ENCODE peak calls at places on chromosomes 1 and 21, in eight cellular contexts. O is aorta, B is MM.1S, V is tibial artery, M is adrenal gland, L is fibroblast of lung, Y is ovary, U is neuronal stem cell. T is an unnamed sample. For H3K27me3, the result is how much of the 10 kb centered on the place peaks cover.

GRCh38 chr21:43369124-43369523 is 57.8 kb downstream of the SIK1 start:
- DNase-seq in O (no peak), B (no peak), V (no peak), M (peak), L (peak), Y (peak), U (no peak), T (no peak)

GRCh38 chr1:27403065-27403726 is 10.8 kb downstream of the GPR3 start:
- DNase-seq in O (peak), B (no peak), V (peak), M (no peak), L (peak), Y (peak), U (no peak), T (peak)

GRCh38 chr21:38766987-38767722 is 38.6 kb upstream of the ETS2 start:
- DNase-seq in O (no peak), B (peak), V (no peak), M (no peak), L (no peak), Y (no peak), U (no peak), T (no peak)

GRCh38 chr1:166354411-166354810 is 187.6 kb upstream of the FAM78B start:
- DNase-seq in O (no peak), B (no peak), V (no peak), M (no peak), L (no peak), Y (no peak), U (peak), T (peak)

GRCh38 chr1:207867136-207868081 is 43.5 kb downstream of the CD34 start:
- DNase-seq in O (no peak), B (peak), V (peak), M (peak), L (no peak), Y (peak), U (no peak), T (peak)

GRCh38 chr1:164613176-164613575 is 54.2 kb downstream of the PBX1 start:
- DNase-seq in O (no peak), B (no peak), V (no peak), M (no peak), L (peak), Y (no peak), U (no peak), T (no peak)

GRCh38 chr21:42615924-42616323 is 37.5 kb upstream of the PDE9A start:
- DNase-seq in O (no peak), B (no peak), V (no peak), M (no peak), L (no peak), Y (no peak), U (no peak), T (no peak)

GRCh38 chr1:186112280-186112679 is 262.8 kb downstream of the TPR start:
- DNase-seq in O (no peak), B (no peak), V (no peak), M (no peak), L (no peak), Y (no peak), U (no peak), T (peak)

GRCh38 chr1:14627608-14628489 is 29.4 kb downstream of the KAZN start:
- DNase-seq in O (no peak), B (no peak), V (no peak), M (no peak), L (no peak), Y (no peak), U (no peak), T (no peak)

GRCh38 chr1:227428803-227429202 is 110.5 kb upstream of the CDC42BPA start:
- DNase-seq in O (no peak), B (no peak), V (no peak), M (no peak), L (peak), Y (no peak), U (no peak), T (no peak)

GRCh38 chr1:174445351-174445750 is 2.4 kb upstream of the GPR52 start:
- DNase-seq in O (no peak), B (no peak), V (no peak), M (no peak), L (no peak), Y (no peak), U (no peak), T (no peak)

GRCh38 chr21:35852820-35853219 is 207.5 kb downstream of the SETD4 start:
- DNase-seq in O (no peak), B (no peak), V (no peak), M (no peak), L (no peak), Y (no peak), U (no peak), T (no peak)

GRCh38 chr21:35635261-35635660 is 425.1 kb downstream of the SETD4 start:
- DNase-seq in O (no peak), B (no peak), V (no peak), M (no peak), L (peak), Y (no peak), U (no peak), T (no peak)

GRCh38 chr1:33268927-33269610 is 12.8 kb downstream of the ZNF362 start:
- DNase-seq in O (peak), B (no peak), V (no peak), M (no peak), L (no peak), Y (no peak), U (no peak), T (no peak)

GRCh38 chr1:244171241-244171985 is 120.3 kb downstream of the ZBTB18 start:
- DNase-seq in O (no peak), B (no peak), V (no peak), M (no peak), L (no peak), Y (no peak), U (no peak), T (no peak)

GRCh38 chr1:15975358-15975804 is 520 bp downstream of the ZBTB17 start:
- DNase-seq in O (peak), B (peak), V (no peak), M (peak), L (peak), Y (no peak), U (no peak), T (peak)

GRCh38 chr1:205449750-205450443 is 5.9 kb downstream of the BLACAT1 start:
- DNase-seq in O (no peak), B (no peak), V (no peak), M (no peak), L (peak), Y (no peak), U (no peak), T (peak)

GRCh38 chr1:15835205-15835740 is 12.2 kb upstream of the SPEN start:
- DNase-seq in O (no peak), B (no peak), V (no peak), M (no peak), L (no peak), Y (no peak), U (no peak), T (no peak)

GRCh38 chr1:68372487-68372886 is 77.3 kb downstream of the RPE65 start:
- DNase-seq in O (no peak), B (no peak), V (no peak), M (no peak), L (no peak), Y (no peak), U (no peak), T (peak)

GRCh38 chr1:53326598-53327182 is 1.2 kb downstream of the LRP8 start:
- DNase-seq in O (peak), B (peak), V (no peak), M (peak), L (no peak), Y (peak), U (peak), T (peak)

GRCh38 chr21:43367296-43367695 is 59.6 kb downstream of the SIK1 start:
- DNase-seq in O (no peak), B (no peak), V (no peak), M (no peak), L (no peak), Y (peak), U (no peak), T (no peak)

GRCh38 chr21:32329331-32329730 is 30.7 kb downstream of the MRAP start:
- DNase-seq in O (no peak), B (no peak), V (peak), M (peak), L (peak), Y (no peak), U (no peak), T (no peak)
- H3K4me3 ChIP-seq in O (no peak), B (no peak), V (no peak), M (no peak), L (no peak), Y (no peak), U (no peak), T (no peak)

GRCh38 chr1:236688705-236689104 is 2.4 kb downstream of the ACTN2 start:
- DNase-seq in O (no peak), B (no peak), V (no peak), M (no peak), L (no peak), Y (no peak), U (no peak), T (no peak)
- H3K27me3 ChIP-seq in O (under half), B (under half), V (under half), M (under half), L (under half), Y (under half), U (under half), T (under half)

GRCh38 chr1:169968174-169968573 is 74.5 kb upstream of the SCYL3 start:
- DNase-seq in O (no peak), B (no peak), V (no peak), M (no peak), L (no peak), Y (no peak), U (no peak), T (no peak)

GRCh38 chr1:169974067-169974466 is 80.4 kb upstream of the SCYL3 start:
- DNase-seq in O (no peak), B (no peak), V (no peak), M (no peak), L (no peak), Y (no peak), U (no peak), T (no peak)

GRCh38 chr1:169964206-169964605 is 70.5 kb upstream of the SCYL3 start:
- DNase-seq in O (no peak), B (no peak), V (no peak), M (no peak), L (no peak), Y (no peak), U (no peak), T (no peak)

GRCh38 chr1:169970114-169970513 is 76.4 kb upstream of the SCYL3 start:
- DNase-seq in O (no peak), B (peak), V (no peak), M (no peak), L (no peak), Y (no peak), U (no peak), T (no peak)
- H3K4me3 ChIP-seq in O (no peak), B (no peak), V (no peak), M (no peak), L (no peak), Y (no peak), U (no peak), T (no peak)

DNA sequence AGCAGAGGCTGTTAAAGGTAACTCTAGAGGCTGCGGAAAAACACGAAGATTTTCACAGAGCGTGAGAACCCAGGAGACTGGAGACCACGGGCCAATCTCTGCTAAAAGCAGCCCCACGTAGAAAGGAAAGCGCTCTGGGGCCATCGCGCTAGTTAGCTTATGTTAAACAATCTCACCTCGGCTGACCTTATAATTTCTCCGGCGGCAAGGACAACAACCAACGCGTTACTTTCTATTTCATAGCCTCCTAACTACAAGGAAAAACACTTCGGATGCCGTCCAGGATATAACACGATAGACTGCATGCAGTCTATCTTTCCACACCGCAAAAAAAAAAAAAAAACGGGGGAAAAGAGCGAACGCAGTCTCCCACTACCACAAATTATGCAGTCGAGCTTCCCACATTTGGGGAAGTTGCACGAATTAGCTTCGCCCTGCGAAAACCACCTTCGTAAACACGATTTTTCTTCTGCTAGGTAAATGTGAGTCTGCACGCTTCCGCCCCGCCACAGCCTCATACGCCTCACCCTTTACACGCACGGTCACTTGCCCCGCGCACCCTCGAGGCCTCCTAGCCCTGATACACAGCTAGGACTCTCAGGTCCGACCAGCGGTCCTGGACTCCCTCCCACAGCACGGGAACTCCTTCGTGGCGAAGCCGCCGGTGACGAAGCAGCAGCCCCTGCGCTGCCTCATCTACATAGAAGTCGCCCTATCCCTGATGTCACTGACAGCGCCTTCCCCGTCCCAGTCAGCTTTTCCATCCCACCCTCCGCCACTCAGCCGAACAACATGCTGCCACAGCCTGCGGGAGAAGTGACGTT is 87.8 kb downstream of the PRKAB2 start:
- DNase-seq in O (peak), B (peak), V (peak), M (peak), L (peak), Y (no peak), U (peak), T (peak)
- H3K27me3 ChIP-seq in O (under half), B (under half), V (under half), M (under half), L (under half), Y (under half), U (under half), T (under half)

GRCh38 chr1:225808136-225808535 is 1.8 kb upstream of the EPHX1 start:
- DNase-seq in O (no peak), B (no peak), V (no peak), M (no peak), L (no peak), Y (no peak), U (no peak), T (no peak)

GRCh38 chr1:225811622-225812487 is 1.9 kb downstream of the EPHX1 start:
- DNase-seq in O (no peak), B (no peak), V (no peak), M (no peak), L (no peak), Y (no peak), U (no peak), T (peak)

GRCh38 chr1:225809842-225810578 is at the start of gene EPHX1:
- DNase-seq in O (peak), B (peak), V (peak), M (peak), L (peak), Y (peak), U (peak), T (peak)

DNA sequence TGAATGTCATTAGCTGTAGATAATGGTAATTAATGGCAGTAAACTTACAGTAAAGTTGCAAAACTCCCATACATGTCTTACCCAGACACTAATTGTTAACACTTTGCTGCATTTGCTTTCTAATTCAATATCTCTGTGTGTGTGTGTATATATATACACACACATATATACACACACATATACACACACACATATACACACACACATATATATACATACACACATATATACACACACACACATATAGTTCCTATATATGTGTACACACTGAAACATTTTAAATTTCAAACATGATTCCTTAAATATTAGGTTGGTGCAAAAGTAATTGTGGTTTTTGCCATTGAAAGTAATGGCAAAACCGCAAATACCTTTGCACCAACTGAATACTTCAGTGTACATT is 3.7 kb upstream of the EPHX1 start:
- DNase-seq in O (no peak), B (no peak), V (no peak), M (no peak), L (no peak), Y (no peak), U (no peak), T (no peak)
- H3K4me3 ChIP-seq in O (no peak), B (no peak), V (no peak), M (no peak), L (no peak), Y (no peak), U (no peak), T (no peak)

DNA sequence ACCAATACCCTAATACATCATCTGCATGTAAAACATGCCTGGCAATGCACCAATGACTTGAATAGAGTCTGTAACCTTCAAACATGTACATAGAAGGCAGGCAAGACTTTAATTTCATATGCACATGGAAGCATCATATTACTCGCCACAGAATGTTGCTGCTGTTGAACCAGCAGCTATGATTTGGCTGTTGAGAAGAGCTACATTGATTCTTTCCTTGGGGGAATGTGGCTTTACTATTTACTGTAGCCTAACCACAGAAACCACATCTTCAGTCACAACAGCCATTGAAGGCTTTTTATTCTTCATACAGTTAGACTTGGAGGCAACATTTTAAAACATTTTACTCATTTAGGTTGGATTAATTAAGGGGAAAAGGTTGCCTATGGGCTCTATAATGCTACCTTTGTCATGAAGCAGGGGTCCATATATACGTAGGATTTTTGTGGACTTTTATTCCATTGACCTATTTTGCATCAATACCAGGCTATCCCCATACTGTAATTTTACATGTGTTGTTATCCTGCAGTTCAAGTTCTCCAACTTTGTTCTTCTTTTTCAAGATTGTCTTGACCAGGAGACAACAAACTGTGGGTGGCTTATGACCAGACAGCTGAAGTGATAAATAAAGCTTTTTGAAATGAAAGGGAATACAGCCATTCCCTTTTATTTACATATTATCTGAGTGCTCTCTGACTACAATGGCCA is 345.8 kb downstream of the BARHL2 start:
- DNase-seq in O (no peak), B (peak), V (no peak), M (no peak), L (peak), Y (no peak), U (no peak), T (no peak)
- H3K27me3 ChIP-seq in O (under half), B (under half), V (under half), M (under half), L (under half), Y (under half), U (under half), T (under half)

GRCh38 chr1:50108497-50109073 is at the start of gene ELAVL4:
- DNase-seq in O (no peak), B (no peak), V (no peak), M (peak), L (no peak), Y (no peak), U (no peak), T (peak)
- H3K4me3 ChIP-seq in O (no peak), B (no peak), V (no peak), M (no peak), L (no peak), Y (no peak), U (no peak), T (no peak)

DNA sequence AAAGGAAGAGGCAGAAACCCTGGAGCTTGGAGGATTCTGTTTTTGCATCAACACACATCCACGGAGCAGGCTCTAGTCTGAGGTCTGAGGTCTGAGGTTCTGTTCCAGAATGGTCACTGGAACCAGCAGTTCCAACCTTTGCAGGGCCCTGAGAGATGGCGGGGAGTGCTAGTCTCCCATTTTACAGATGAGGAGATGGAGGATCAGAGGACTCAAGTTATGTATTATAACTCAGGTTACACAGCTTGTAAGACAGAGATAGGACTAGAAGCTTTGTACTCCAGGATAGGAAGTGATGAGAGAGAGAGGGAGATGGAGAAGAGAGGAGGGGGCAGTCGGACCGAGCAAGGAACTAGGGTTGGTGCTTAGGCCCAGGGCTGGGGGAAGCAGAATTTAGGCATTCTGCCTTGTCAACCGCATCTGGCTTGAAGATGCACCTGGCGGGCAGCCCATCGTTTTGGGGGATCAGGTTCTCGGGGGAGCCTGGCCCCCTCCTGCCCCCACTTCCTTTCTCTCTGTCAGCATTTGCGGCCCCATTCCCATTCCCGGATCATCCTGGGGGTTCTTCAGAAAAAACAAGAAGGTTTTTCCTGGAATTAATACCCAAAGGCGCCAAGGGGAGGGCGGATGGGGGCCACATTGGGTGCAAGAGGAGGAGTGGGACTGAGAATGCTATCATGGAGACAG is 5.6 kb downstream of the PEAR1 start:
- DNase-seq in O (no peak), B (no peak), V (no peak), M (no peak), L (no peak), Y (no peak), U (no peak), T (no peak)
- H3K27me3 ChIP-seq in O (under half), B (half or more), V (under half), M (under half), L (under half), Y (under half), U (under half), T (under half)

T was measured in H7.